ENCODE peak calls at places on chromosomes 11 and 22, in four cellular contexts. One of them, this sample, is unnamed.

GRCh38 chr22:43726296-43726695 is 85.8 kb downstream of the EFCAB6 start:
- DNase-seq in AG09319: peak; percentile 66
- DNase-seq in mesendoderm: no peak
- DNase-seq in NCI-H1417: no peak
- DNase-seq in this sample: no peak

GRCh38 chr11:128492903-128493569 is 94.3 kb downstream of the ETS1 start:
- DNase-seq in AG09319: no peak
- DNase-seq in mesendoderm: no peak
- DNase-seq in NCI-H1417: peak; percentile 37
- DNase-seq in this sample: no peak

GRCh38 chr11:87036756-87037449 is 831 bp upstream of the TMEM135 start:
- DNase-seq in AG09319: no peak
- DNase-seq in mesendoderm: no peak
- DNase-seq in NCI-H1417: no peak
- DNase-seq in this sample: no peak

GRCh38 chr11:33835143-33835878 is 56.6 kb downstream of the LMO2 start:
- DNase-seq in AG09319: peak; percentile 14
- DNase-seq in mesendoderm: no peak
- DNase-seq in NCI-H1417: peak; percentile 60
- DNase-seq in this sample: no peak

GRCh38 chr11:19597194-19597593 is 115.4 kb upstream of the NAV2 start:
- DNase-seq in AG09319: no peak
- DNase-seq in mesendoderm: no peak
- DNase-seq in NCI-H1417: no peak
- DNase-seq in this sample: no peak

GRCh38 chr11:107970049-107970448 is 38.6 kb upstream of the CUL5 start:
- DNase-seq in AG09319: no peak
- DNase-seq in mesendoderm: peak; percentile 26
- DNase-seq in NCI-H1417: no peak
- DNase-seq in this sample: no peak

GRCh38 chr11:68927280-68928107 is 23.8 kb downstream of the IGHMBP2 start:
- DNase-seq in AG09319: no peak
- DNase-seq in mesendoderm: no peak
- DNase-seq in NCI-H1417: no peak
- DNase-seq in this sample: no peak

GRCh38 chr11:1161410-1162152 is 3.8 kb downstream of the MUC5AC start:
- DNase-seq in AG09319: no peak
- DNase-seq in mesendoderm: no peak
- DNase-seq in NCI-H1417: no peak
- DNase-seq in this sample: no peak

GRCh38 chr22:46881373-46882118 is 119.1 kb downstream of the TBC1D22A start:
- DNase-seq in AG09319: no peak
- DNase-seq in mesendoderm: no peak
- DNase-seq in NCI-H1417: no peak
- DNase-seq in this sample: no peak

GRCh38 chr11:97656356-97656755 is 1266.5 kb downstream of the JRKL start:
- DNase-seq in AG09319: no peak
- DNase-seq in mesendoderm: no peak
- DNase-seq in NCI-H1417: no peak
- DNase-seq in this sample: no peak

GRCh38 chr11:32892355-32893090 is at the start of gene QSER1:
- DNase-seq in AG09319: no peak
- DNase-seq in mesendoderm: peak; percentile 77
- DNase-seq in NCI-H1417: peak; percentile 88
- DNase-seq in this sample: peak; percentile 91

GRCh38 chr11:133576351-133576750 is 44.0 kb upstream of the OPCML start:
- DNase-seq in AG09319: no peak
- DNase-seq in mesendoderm: peak; percentile 68
- DNase-seq in NCI-H1417: no peak
- DNase-seq in this sample: no peak

GRCh38 chr11:42179211-42179610 is 719.8 kb upstream of the LRRC4C start:
- DNase-seq in AG09319: no peak
- DNase-seq in mesendoderm: no peak
- DNase-seq in NCI-H1417: no peak
- DNase-seq in this sample: no peak

GRCh38 chr11:6156628-6157367 is 13.3 kb downstream of the OR52B2 start:
- DNase-seq in AG09319: no peak
- DNase-seq in mesendoderm: peak; percentile 64
- DNase-seq in NCI-H1417: no peak
- DNase-seq in this sample: no peak

GRCh38 chr11:45713573-45713972 is 48.2 kb upstream of the CHST1 start:
- DNase-seq in AG09319: no peak
- DNase-seq in mesendoderm: no peak
- DNase-seq in NCI-H1417: no peak
- DNase-seq in this sample: no peak

GRCh38 chr22:23292453-23293350 is 112.4 kb downstream of the BCR start:
- DNase-seq in AG09319: no peak
- DNase-seq in mesendoderm: no peak
- DNase-seq in NCI-H1417: no peak
- DNase-seq in this sample: no peak

GRCh38 chr11:74168838-74169237 is 2.0 kb downstream of the C2CD3 start:
- DNase-seq in AG09319: no peak
- DNase-seq in mesendoderm: no peak
- DNase-seq in NCI-H1417: no peak
- DNase-seq in this sample: no peak

GRCh38 chr22:49237703-49238102 is 590.0 kb downstream of the BRD1 start:
- DNase-seq in AG09319: no peak
- DNase-seq in mesendoderm: no peak
- DNase-seq in NCI-H1417: no peak
- DNase-seq in this sample: no peak

GRCh38 chr11:64859542-64860414 is 15.3 kb upstream of the CDC42BPG start:
- DNase-seq in AG09319: no peak
- DNase-seq in mesendoderm: no peak
- DNase-seq in NCI-H1417: no peak
- DNase-seq in this sample: no peak

GRCh38 chr22:27748355-27749168 is 53.0 kb downstream of the MN1 start:
- DNase-seq in AG09319: peak; percentile 53
- DNase-seq in mesendoderm: peak; percentile 67
- DNase-seq in NCI-H1417: peak; percentile 8
- DNase-seq in this sample: no peak

GRCh38 chr22:30865656-30866055 is 102.9 kb downstream of the MORC2 start:
- DNase-seq in AG09319: no peak
- DNase-seq in mesendoderm: no peak
- DNase-seq in NCI-H1417: no peak
- DNase-seq in this sample: no peak

GRCh38 chr11:33521384-33521783 is 179.2 kb downstream of the C11orf91 start:
- DNase-seq in AG09319: no peak
- DNase-seq in mesendoderm: no peak
- DNase-seq in NCI-H1417: no peak
- DNase-seq in this sample: no peak

GRCh38 chr11:19652976-19653375 is 59.7 kb upstream of the NAV2 start:
- DNase-seq in AG09319: no peak
- DNase-seq in mesendoderm: no peak
- DNase-seq in NCI-H1417: no peak
- DNase-seq in this sample: peak; percentile 78

GRCh38 chr22:19565921-19566598 is 41.9 kb upstream of the CLDN5 start:
- DNase-seq in AG09319: no peak
- DNase-seq in mesendoderm: no peak
- DNase-seq in NCI-H1417: no peak
- DNase-seq in this sample: no peak

GRCh38 chr22:26912985-26913384 is 255.6 kb downstream of the MIAT start:
- DNase-seq in AG09319: no peak
- DNase-seq in mesendoderm: no peak
- DNase-seq in NCI-H1417: no peak
- DNase-seq in this sample: peak; percentile 69

GRCh38 chr11:112605093-112605666 is 344.5 kb upstream of the PLET1 start:
- DNase-seq in AG09319: no peak
- DNase-seq in mesendoderm: no peak
- DNase-seq in NCI-H1417: no peak
- DNase-seq in this sample: no peak

GRCh38 chr11:69449320-69450063 is 32.0 kb upstream of the LINC01488 start:
- DNase-seq in AG09319: no peak
- DNase-seq in mesendoderm: peak; percentile 46
- DNase-seq in NCI-H1417: no peak
- DNase-seq in this sample: peak; percentile 70